ENCODE peak calls at places on chromosomes 16 and 17, in four cellular contexts. L, S, W and Q are unnamed samples.

GRCh38 chr16:84548971-84549844 is 44.7 kb upstream of the MEAK7 start:
- DNase-seq in L (no peak), S (no peak), W (peak), Q (no peak)

GRCh38 chr16:65180986-65181710 is 59.3 kb upstream of the CDH11 start:
- DNase-seq in L (no peak), S (no peak), W (no peak), Q (no peak)

GRCh38 chr17:63537991-63538692 is 12.1 kb upstream of the DCAF7 start:
- DNase-seq in L (no peak), S (no peak), W (no peak), Q (peak)

GRCh38 chr17:48056879-48057278 is 8.7 kb downstream of the NFE2L1 start:
- DNase-seq in L (no peak), S (no peak), W (no peak), Q (no peak)

GRCh38 chr16:56233795-56234566 is 42.7 kb downstream of the GNAO1 start:
- DNase-seq in L (no peak), S (no peak), W (no peak), Q (no peak)

GRCh38 chr17:57481901-57482300 is 225.6 kb downstream of the MSI2 start:
- DNase-seq in L (peak), S (no peak), W (no peak), Q (no peak)

GRCh38 chr17:47953945-47954344 is 3.7 kb downstream of the PRR15L start:
- DNase-seq in L (no peak), S (no peak), W (no peak), Q (no peak)

GRCh38 chr16:49649013-49649785 is 206.7 kb downstream of the ZNF423 start:
- DNase-seq in L (no peak), S (no peak), W (no peak), Q (no peak)

GRCh38 chr17:49692751-49693150 is 14.9 kb upstream of the SPOP start:
- DNase-seq in L (no peak), S (no peak), W (no peak), Q (no peak)

GRCh38 chr17:47693667-47694017 is 319 bp upstream of the TBKBP1 start:
- DNase-seq in L (no peak), S (no peak), W (no peak), Q (no peak)

GRCh38 chr17:6752068-6752909 is 3.6 kb upstream of the XAF1 start:
- DNase-seq in L (no peak), S (no peak), W (peak), Q (no peak)

GRCh38 chr17:63693411-63694113 is 6.4 kb downstream of the LIMD2 start:
- DNase-seq in L (no peak), S (no peak), W (no peak), Q (no peak)

GRCh38 chr17:41530062-41531048 is 2.2 kb upstream of the KRT19 start:
- DNase-seq in L (peak), S (no peak), W (peak), Q (no peak)

GRCh38 chr17:38728290-38728831 is 1.8 kb upstream of the CISD3 start:
- DNase-seq in L (no peak), S (no peak), W (no peak), Q (no peak)

GRCh38 chr17:77741109-77741508 is 217.4 kb upstream of the TNRC6C start:
- DNase-seq in L (peak), S (peak), W (no peak), Q (peak)

GRCh38 chr17:42521666-42522262 is 14.3 kb upstream of the NAGLU start:
- DNase-seq in L (no peak), S (no peak), W (no peak), Q (no peak)

GRCh38 chr16:49704586-49705155 is 151.2 kb downstream of the ZNF423 start:
- DNase-seq in L (no peak), S (no peak), W (no peak), Q (no peak)

GRCh38 chr17:7336240-7337175 is at the start of gene ACAP1:
- DNase-seq in L (no peak), S (peak), W (no peak), Q (peak)

GRCh38 chr17:74356640-74357465 is 4.8 kb downstream of the BTBD17 start:
- DNase-seq in L (peak), S (no peak), W (no peak), Q (peak)

GRCh38 chr17:60153606-60154355 is 4.0 kb downstream of the CA4 start:
- DNase-seq in L (no peak), S (no peak), W (no peak), Q (peak)

GRCh38 chr17:38705803-38706624 is 941 bp downstream of the MLLT6 start:
- DNase-seq in L (peak), S (no peak), W (peak), Q (peak)

GRCh38 chr16:57544129-57544653 is 1.7 kb downstream of the ADGRG5 start:
- DNase-seq in L (no peak), S (no peak), W (no peak), Q (no peak)

GRCh38 chr17:2063306-2064146 is 8.6 kb downstream of the HIC1 start:
- DNase-seq in L (no peak), S (no peak), W (no peak), Q (no peak)

GRCh38 chr16:4194661-4195060 is 47.2 kb downstream of the SRL start:
- DNase-seq in L (no peak), S (no peak), W (no peak), Q (no peak)

GRCh38 chr16:74575175-74575804 is 31.6 kb downstream of the GLG1 start:
- DNase-seq in L (no peak), S (no peak), W (no peak), Q (no peak)

GRCh38 chr17:55420067-55420775 is 1.4 kb downstream of the MMD start:
- DNase-seq in L (no peak), S (no peak), W (no peak), Q (no peak)

GRCh38 chr17:46738544-46738943 is 79.9 kb downstream of the WNT3 start:
- DNase-seq in L (no peak), S (no peak), W (no peak), Q (no peak)

GRCh38 chr17:44758414-44759095 is at the start of gene ADAM11:
- DNase-seq in L (no peak), S (no peak), W (no peak), Q (no peak)

GRCh38 chr17:68143425-68143824 is 104.4 kb upstream of the AMZ2 start:
- DNase-seq in L (no peak), S (no peak), W (no peak), Q (no peak)

GRCh38 chr16:11497851-11498289 is 88.8 kb downstream of the LITAF start:
- DNase-seq in L (peak), S (no peak), W (peak), Q (no peak)

GRCh38 chr16:1107731-1108130 is 11.7 kb upstream of the C1QTNF8 start:
- DNase-seq in L (no peak), S (no peak), W (no peak), Q (no peak)

GRCh38 chr16:1109648-1110047 is 13.6 kb upstream of the C1QTNF8 start:
- DNase-seq in L (no peak), S (no peak), W (no peak), Q (no peak)

GRCh38 chr16:1106659-1107058 is 10.6 kb upstream of the C1QTNF8 start:
- DNase-seq in L (no peak), S (no peak), W (no peak), Q (no peak)

GRCh38 chr16:1107141-1107540 is 11.1 kb upstream of the C1QTNF8 start:
- DNase-seq in L (no peak), S (no peak), W (no peak), Q (no peak)

DNA sequence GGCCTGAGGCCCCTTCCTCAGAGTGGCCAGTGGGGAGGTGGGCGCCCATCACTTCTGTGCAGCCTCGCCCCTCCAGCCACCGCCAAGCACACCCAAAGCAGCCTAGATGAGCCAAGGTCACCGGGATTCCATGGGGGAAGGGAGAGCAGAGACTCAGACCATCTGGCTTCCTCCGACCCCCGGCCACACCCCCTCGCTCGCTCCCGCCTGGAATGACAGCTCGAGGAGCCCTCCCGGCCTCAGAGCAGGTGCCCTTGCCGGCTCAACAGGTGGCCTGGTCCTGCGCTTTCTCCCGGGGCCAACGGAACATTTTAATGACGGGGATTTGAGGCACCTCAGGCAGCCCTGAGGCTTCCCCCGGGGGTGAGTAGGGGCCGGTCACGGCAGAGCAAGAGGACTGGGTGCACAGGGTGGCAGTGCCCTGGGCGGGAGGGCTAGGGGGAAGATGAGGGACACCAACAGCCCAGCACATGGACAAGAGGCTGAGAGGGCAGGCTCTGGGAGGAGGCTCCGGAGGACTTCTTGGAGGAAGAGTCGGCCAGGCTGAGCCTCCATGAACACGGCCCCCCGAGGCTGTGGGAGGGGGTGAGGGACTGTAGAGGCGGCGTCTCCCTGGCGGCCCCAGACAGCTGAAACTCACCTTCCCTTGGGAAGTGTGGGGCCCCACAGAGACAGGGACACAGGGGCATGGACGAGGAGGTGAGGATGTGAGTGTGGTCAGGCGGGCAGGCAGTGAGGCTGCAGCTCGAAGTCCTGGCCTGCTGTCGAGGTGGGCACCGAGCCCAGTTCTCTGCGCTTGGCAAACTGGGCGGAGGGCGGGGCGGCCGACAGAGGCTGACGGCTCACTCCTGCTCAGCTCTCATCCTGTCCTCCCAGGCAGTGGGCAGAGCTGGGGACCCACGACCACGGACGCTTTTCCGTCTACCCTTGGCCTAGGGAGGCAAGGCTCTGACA is 12.5 kb upstream of the C1QTNF8 start:
- DNase-seq in L (no peak), S (no peak), W (no peak), Q (peak)
- TF ChIP-seq MAX in L (no peak), S (no peak), W (no peak), Q (no peak)

GRCh38 chr16:30142672-30143346 is 19.8 kb upstream of the MAPK3 start:
- DNase-seq in L (peak), S (no peak), W (no peak), Q (no peak)
- TF ChIP-seq MAX in L (no peak), S (no peak), W (no peak), Q (no peak)

DNA sequence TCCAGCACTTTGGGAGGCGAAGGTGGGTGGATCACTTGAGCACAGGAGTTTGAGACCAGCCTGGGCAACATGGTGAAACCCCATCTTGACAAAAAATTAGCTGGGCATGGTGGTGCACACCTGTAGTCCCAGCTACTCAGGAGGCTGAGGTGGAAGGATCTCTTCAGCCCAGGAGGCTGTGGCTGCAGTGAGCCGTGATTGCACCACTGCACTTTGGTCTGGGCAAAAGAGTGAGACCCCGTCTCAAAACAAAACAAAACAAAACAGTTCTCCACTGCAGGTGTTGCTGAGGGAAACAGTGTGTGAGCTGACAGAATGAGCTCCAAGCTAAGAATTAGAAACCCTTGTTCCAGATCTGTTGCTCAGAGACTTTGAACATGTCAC is 35.2 kb upstream of the TBX2 start:
- DNase-seq in L (no peak), S (no peak), W (no peak), Q (no peak)
- TF ChIP-seq MAX in L (no peak), S (no peak), W (no peak), Q (no peak)

GRCh38 chr17:13864551-13864950 is 204.8 kb upstream of the COX10 start:
- DNase-seq in L (no peak), S (no peak), W (no peak), Q (no peak)
- TF ChIP-seq MAX in L (no peak), S (no peak), W (no peak), Q (no peak)

GRCh38 chr17:35087731-35088646 is 24.5 kb upstream of the RFFL start:
- DNase-seq in L (peak), S (no peak), W (peak), Q (peak)
- TF ChIP-seq MAX in L (peak), S (no peak), W (no peak), Q (no peak)

DNA sequence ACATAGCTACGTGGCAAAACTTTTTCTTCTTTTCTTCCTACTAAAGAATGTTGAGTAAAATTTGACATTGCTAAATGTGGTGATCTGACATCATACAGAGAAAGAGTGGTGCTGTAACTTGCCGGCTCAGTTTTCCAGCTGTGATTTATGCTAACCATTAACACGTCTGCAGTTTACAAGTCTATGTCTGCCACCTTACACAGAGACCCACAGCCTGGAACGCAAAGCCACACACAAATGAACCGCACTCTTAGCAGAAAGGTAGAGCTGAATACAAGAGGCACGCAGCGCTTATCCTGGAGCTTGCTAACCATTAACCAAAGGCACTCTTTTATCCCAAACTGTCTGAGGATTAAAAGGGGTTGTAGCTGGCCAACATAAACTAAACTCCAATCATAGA is 31.9 kb downstream of the CACNG1 start:
- DNase-seq in L (no peak), S (no peak), W (no peak), Q (no peak)
- TF ChIP-seq MAX in L (no peak), S (no peak), W (no peak), Q (no peak)

GRCh38 chr17:17201907-17202306 is 4.2 kb downstream of the PLD6 start:
- DNase-seq in L (no peak), S (no peak), W (no peak), Q (no peak)

GRCh38 chr17:17200831-17201230 is 5.3 kb downstream of the PLD6 start:
- DNase-seq in L (no peak), S (no peak), W (no peak), Q (no peak)

GRCh38 chr17:17198281-17198680 is 7.9 kb downstream of the PLD6 start:
- DNase-seq in L (no peak), S (no peak), W (no peak), Q (no peak)

GRCh38 chr17:17201271-17201670 is 4.9 kb downstream of the PLD6 start:
- DNase-seq in L (no peak), S (no peak), W (no peak), Q (no peak)

GRCh38 chr17:17200311-17200710 is 5.8 kb downstream of the PLD6 start:
- DNase-seq in L (no peak), S (no peak), W (no peak), Q (no peak)
- TF ChIP-seq MAX in L (no peak), S (no peak), W (no peak), Q (no peak)

GRCh38 chr16:3168706-3169105 is 19.3 kb upstream of the OR1F1 start:
- DNase-seq in L (no peak), S (no peak), W (no peak), Q (no peak)
- TF ChIP-seq MAX in L (no peak), S (no peak), W (no peak), Q (no peak)

GRCh38 chr16:68117884-68118283 is 32.7 kb downstream of the NFATC3 start:
- DNase-seq in L (no peak), S (no peak), W (no peak), Q (no peak)
- TF ChIP-seq MAX in L (no peak), S (no peak), W (no peak), Q (no peak)

GRCh38 chr16:67760831-67761230 is 41.7 kb upstream of the GFOD2 start:
- DNase-seq in L (no peak), S (no peak), W (no peak), Q (no peak)
- TF ChIP-seq MAX in L (no peak), S (no peak), W (no peak), Q (no peak)